ENCODE peak calls at places on chromosomes 6 and 20, in seven cellular contexts. One of them, this sample, is unnamed.

GRCh38 chr6:87237804-87238203 is 82.4 kb downstream of the ZNF292 start:
- DNase-seq in AG04449: no peak
- DNase-seq in uterus: no peak
- DNase-seq in lung: no peak
- DNase-seq in A549: peak
- DNase-seq in astrocyte of the cerebellum: peak
- DNase-seq in thoracic aorta: no peak
- DNase-seq in this sample: peak

GRCh38 chr6:10465633-10466499 is 51.0 kb upstream of the TFAP2A start:
- DNase-seq in uterus: no peak
- DNase-seq in AG04449: no peak
- DNase-seq in lung: no peak
- DNase-seq in astrocyte of the cerebellum: peak
- DNase-seq in A549: peak
- DNase-seq in thoracic aorta: no peak
- DNase-seq in this sample: no peak

GRCh38 chr6:143215363-143215762 is 154.7 kb downstream of the AIG1 start:
- DNase-seq in astrocyte of the cerebellum: no peak
- DNase-seq in thoracic aorta: no peak
- DNase-seq in AG04449: no peak
- DNase-seq in A549: no peak
- DNase-seq in uterus: no peak
- DNase-seq in lung: no peak
- DNase-seq in this sample: no peak

GRCh38 chr20:32577657-32578056 is 7.5 kb downstream of the NOL4L start:
- DNase-seq in thoracic aorta: no peak
- DNase-seq in astrocyte of the cerebellum: no peak
- DNase-seq in lung: no peak
- DNase-seq in AG04449: no peak
- DNase-seq in A549: no peak
- DNase-seq in uterus: no peak
- DNase-seq in this sample: no peak

GRCh38 chr6:73413102-73413501 is 18.5 kb downstream of the DDX43 start:
- DNase-seq in thoracic aorta: no peak
- DNase-seq in A549: no peak
- DNase-seq in AG04449: no peak
- DNase-seq in uterus: no peak
- DNase-seq in astrocyte of the cerebellum: no peak
- DNase-seq in lung: no peak
- DNase-seq in this sample: no peak

GRCh38 chr6:71205336-71205956 is 83.2 kb upstream of the OGFRL1 start:
- DNase-seq in AG04449: no peak
- DNase-seq in lung: no peak
- DNase-seq in thoracic aorta: no peak
- DNase-seq in astrocyte of the cerebellum: no peak
- DNase-seq in A549: no peak
- DNase-seq in uterus: no peak
- DNase-seq in this sample: no peak

GRCh38 chr20:41664584-41664983 is 46.4 kb upstream of the CHD6 start:
- DNase-seq in astrocyte of the cerebellum: no peak
- DNase-seq in uterus: no peak
- DNase-seq in AG04449: no peak
- DNase-seq in thoracic aorta: no peak
- DNase-seq in A549: peak
- DNase-seq in lung: no peak
- DNase-seq in this sample: no peak

GRCh38 chr6:109239918-109240321 is 142.3 kb downstream of the CD164 start:
- DNase-seq in A549: no peak
- DNase-seq in uterus: no peak
- DNase-seq in AG04449: no peak
- DNase-seq in astrocyte of the cerebellum: no peak
- DNase-seq in thoracic aorta: no peak
- DNase-seq in lung: no peak
- DNase-seq in this sample: no peak

GRCh38 chr6:119454694-119455093 is 105.1 kb upstream of the MAN1A1 start:
- DNase-seq in A549: no peak
- DNase-seq in thoracic aorta: no peak
- DNase-seq in astrocyte of the cerebellum: no peak
- DNase-seq in uterus: no peak
- DNase-seq in AG04449: no peak
- DNase-seq in lung: no peak
- DNase-seq in this sample: no peak

GRCh38 chr20:17171750-17172149 is 55.1 kb upstream of the PCSK2 start:
- DNase-seq in A549: no peak
- DNase-seq in AG04449: no peak
- DNase-seq in lung: no peak
- DNase-seq in astrocyte of the cerebellum: no peak
- DNase-seq in thoracic aorta: no peak
- DNase-seq in uterus: no peak
- DNase-seq in this sample: no peak

GRCh38 chr6:55704421-55704820 is 125.4 kb upstream of the HMGCLL1 start:
- DNase-seq in thoracic aorta: no peak
- DNase-seq in AG04449: no peak
- DNase-seq in astrocyte of the cerebellum: peak
- DNase-seq in A549: no peak
- DNase-seq in uterus: no peak
- DNase-seq in lung: no peak
- DNase-seq in this sample: peak

GRCh38 chr6:35082046-35082732 is 59.0 kb downstream of the TCP11 start:
- DNase-seq in A549: no peak
- DNase-seq in astrocyte of the cerebellum: no peak
- DNase-seq in lung: no peak
- DNase-seq in thoracic aorta: no peak
- DNase-seq in uterus: peak
- DNase-seq in AG04449: no peak
- DNase-seq in this sample: no peak

GRCh38 chr6:14754636-14755513 is 491.0 kb upstream of the JARID2 start:
- DNase-seq in AG04449: no peak
- DNase-seq in uterus: no peak
- DNase-seq in lung: no peak
- DNase-seq in A549: no peak
- DNase-seq in astrocyte of the cerebellum: no peak
- DNase-seq in thoracic aorta: no peak
- DNase-seq in this sample: no peak

GRCh38 chr20:54200487-54201267 is 7.2 kb upstream of the PFDN4 start:
- DNase-seq in uterus: no peak
- DNase-seq in A549: no peak
- DNase-seq in astrocyte of the cerebellum: no peak
- DNase-seq in thoracic aorta: no peak
- DNase-seq in AG04449: no peak
- DNase-seq in lung: no peak
- DNase-seq in this sample: no peak

GRCh38 chr20:33027769-33028751 is 3.4 kb upstream of the BPIFB6 start:
- DNase-seq in lung: no peak
- DNase-seq in thoracic aorta: no peak
- DNase-seq in uterus: no peak
- DNase-seq in A549: no peak
- DNase-seq in AG04449: no peak
- DNase-seq in astrocyte of the cerebellum: no peak
- DNase-seq in this sample: no peak

GRCh38 chr6:73586416-73586974 is 65.7 kb upstream of the EEF1A1 start:
- DNase-seq in thoracic aorta: no peak
- DNase-seq in lung: no peak
- DNase-seq in astrocyte of the cerebellum: no peak
- DNase-seq in AG04449: no peak
- DNase-seq in uterus: no peak
- DNase-seq in A549: no peak
- DNase-seq in this sample: no peak

GRCh38 chr6:166633732-166634535 is 6.9 kb upstream of the RPS6KA2 start:
- DNase-seq in astrocyte of the cerebellum: no peak
- DNase-seq in lung: no peak
- DNase-seq in A549: no peak
- DNase-seq in uterus: no peak
- DNase-seq in AG04449: no peak
- DNase-seq in thoracic aorta: no peak
- DNase-seq in this sample: no peak

GRCh38 chr6:110476046-110476849 is at the start of gene SLC22A16:
- DNase-seq in uterus: no peak
- DNase-seq in thoracic aorta: no peak
- DNase-seq in A549: no peak
- DNase-seq in astrocyte of the cerebellum: no peak
- DNase-seq in AG04449: no peak
- DNase-seq in lung: no peak
- DNase-seq in this sample: no peak

GRCh38 chr6:114997813-114998292 is 655.0 kb upstream of the HS3ST5 start:
- DNase-seq in A549: no peak
- DNase-seq in AG04449: no peak
- DNase-seq in uterus: no peak
- DNase-seq in lung: no peak
- DNase-seq in astrocyte of the cerebellum: no peak
- DNase-seq in thoracic aorta: no peak
- DNase-seq in this sample: no peak

GRCh38 chr20:1528811-1529210 is 28.7 kb downstream of the SIRPD start:
- DNase-seq in astrocyte of the cerebellum: no peak
- DNase-seq in lung: no peak
- DNase-seq in AG04449: no peak
- DNase-seq in A549: no peak
- DNase-seq in uterus: no peak
- DNase-seq in thoracic aorta: no peak
- DNase-seq in this sample: no peak

GRCh38 chr20:56778765-56779195 is 149.7 kb downstream of the TFAP2C start:
- DNase-seq in AG04449: no peak
- DNase-seq in astrocyte of the cerebellum: no peak
- DNase-seq in uterus: no peak
- DNase-seq in A549: no peak
- DNase-seq in lung: no peak
- DNase-seq in thoracic aorta: no peak
- DNase-seq in this sample: no peak

GRCh38 chr6:141464490-141464889 is 668.2 kb upstream of the GJE1 start:
- DNase-seq in AG04449: no peak
- DNase-seq in A549: peak
- DNase-seq in uterus: no peak
- DNase-seq in lung: no peak
- DNase-seq in astrocyte of the cerebellum: no peak
- DNase-seq in thoracic aorta: no peak
- DNase-seq in this sample: no peak

GRCh38 chr6:31729979-31730630 is 1.0 kb upstream of the DDAH2 start:
- DNase-seq in thoracic aorta: peak
- DNase-seq in uterus: peak
- DNase-seq in lung: peak
- DNase-seq in A549: peak
- DNase-seq in astrocyte of the cerebellum: peak
- DNase-seq in AG04449: no peak
- DNase-seq in this sample: peak

GRCh38 chr6:131980791-131981623 is 29.8 kb upstream of the CCN2 start:
- DNase-seq in astrocyte of the cerebellum: no peak
- DNase-seq in A549: no peak
- DNase-seq in lung: no peak
- DNase-seq in uterus: no peak
- DNase-seq in thoracic aorta: no peak
- DNase-seq in AG04449: no peak
- DNase-seq in this sample: no peak

DNA sequence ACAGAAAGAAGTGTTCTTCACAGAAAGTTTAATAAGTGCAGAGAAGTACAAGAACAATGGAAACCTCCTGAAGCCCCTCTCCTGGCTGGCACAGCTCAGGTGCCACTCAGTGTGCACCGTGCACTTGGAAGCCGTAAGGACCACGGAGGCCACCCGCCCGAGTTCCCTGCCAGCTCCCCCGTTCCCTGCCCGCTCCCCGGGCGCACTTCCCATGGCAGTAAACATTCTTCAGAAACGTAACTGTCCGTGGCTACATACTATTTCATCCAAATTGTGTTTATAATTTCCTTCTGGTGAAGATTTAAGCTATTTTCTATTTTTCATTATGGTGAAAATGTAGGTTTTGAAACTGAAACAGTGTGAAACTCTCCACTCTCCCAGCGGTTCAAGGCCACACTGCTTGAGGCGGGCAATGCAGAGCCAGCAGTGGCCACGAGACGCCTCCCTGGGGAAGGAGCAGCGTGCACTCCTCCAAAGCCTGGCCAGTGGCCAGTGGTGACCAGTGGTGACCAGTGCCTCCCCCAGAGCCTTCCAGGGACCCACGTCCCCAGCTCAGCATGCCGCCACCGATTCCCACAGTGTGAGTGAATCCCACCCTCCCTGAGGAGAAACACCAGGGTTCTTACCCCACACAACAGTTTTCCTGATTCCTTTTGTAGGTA is 46.4 kb downstream of the TAF4 start:
- DNase-seq in uterus: no peak
- DNase-seq in lung: no peak
- DNase-seq in A549: no peak
- DNase-seq in AG04449: no peak
- DNase-seq in astrocyte of the cerebellum: no peak
- DNase-seq in thoracic aorta: no peak
- DNase-seq in this sample: no peak
- TF ChIP-seq CTCF in uterus: no peak
- TF ChIP-seq CTCF in lung: no peak
- TF ChIP-seq CTCF in A549: no peak
- TF ChIP-seq CTCF in AG04449: no peak
- TF ChIP-seq CTCF in astrocyte of the cerebellum: no peak
- TF ChIP-seq CTCF in thoracic aorta: no peak
- TF ChIP-seq CTCF in this sample: no peak

GRCh38 chr6:161212902-161213301 is 61.0 kb downstream of the AGPAT4 start:
- DNase-seq in astrocyte of the cerebellum: no peak
- DNase-seq in A549: no peak
- DNase-seq in AG04449: no peak
- DNase-seq in uterus: no peak
- DNase-seq in thoracic aorta: no peak
- DNase-seq in lung: no peak
- DNase-seq in this sample: no peak
- TF ChIP-seq CTCF in astrocyte of the cerebellum: no peak
- TF ChIP-seq CTCF in A549: no peak
- TF ChIP-seq CTCF in AG04449: no peak
- TF ChIP-seq CTCF in uterus: no peak
- TF ChIP-seq CTCF in thoracic aorta: no peak
- TF ChIP-seq CTCF in lung: no peak
- TF ChIP-seq CTCF in this sample: no peak

GRCh38 chr20:36141310-36141709 is 13.2 kb upstream of the EPB41L1 start:
- DNase-seq in lung: no peak
- DNase-seq in AG04449: no peak
- DNase-seq in A549: no peak
- DNase-seq in uterus: no peak
- DNase-seq in astrocyte of the cerebellum: no peak
- DNase-seq in thoracic aorta: no peak
- DNase-seq in this sample: no peak
- TF ChIP-seq CTCF in lung: no peak
- TF ChIP-seq CTCF in AG04449: no peak
- TF ChIP-seq CTCF in A549: peak
- TF ChIP-seq CTCF in uterus: no peak
- TF ChIP-seq CTCF in astrocyte of the cerebellum: no peak
- TF ChIP-seq CTCF in thoracic aorta: no peak
- TF ChIP-seq CTCF in this sample: no peak

GRCh38 chr20:59469266-59470252 is 134.8 kb upstream of the PHACTR3 start:
- DNase-seq in lung: no peak
- DNase-seq in thoracic aorta: no peak
- DNase-seq in AG04449: no peak
- DNase-seq in astrocyte of the cerebellum: no peak
- DNase-seq in uterus: no peak
- DNase-seq in A549: no peak
- DNase-seq in this sample: no peak
- TF ChIP-seq CTCF in lung: no peak
- TF ChIP-seq CTCF in thoracic aorta: no peak
- TF ChIP-seq CTCF in AG04449: no peak
- TF ChIP-seq CTCF in astrocyte of the cerebellum: no peak
- TF ChIP-seq CTCF in uterus: no peak
- TF ChIP-seq CTCF in A549: no peak
- TF ChIP-seq CTCF in this sample: no peak

This sample was measured in AG09319.